ENCODE peak calls at places on chromosomes 2 and 18, in four cellular contexts. One of them, this sample, is unnamed.

GRCh38 chr2:97663626-97663961 is 250 bp downstream of the ACTR1B start:
- DNase-seq in IMR-90: no peak
- DNase-seq in breast epithelium: no peak
- DNase-seq in fibroblast of lung: no peak
- DNase-seq in this sample: no peak

GRCh38 chr2:46067501-46068292 is 229.5 kb upstream of the EPAS1 start:
- DNase-seq in IMR-90: peak; percentile 96
- DNase-seq in breast epithelium: no peak
- DNase-seq in fibroblast of lung: peak; percentile 98
- DNase-seq in this sample: no peak

GRCh38 chr18:43744960-43745740 is 467.9 kb upstream of the SYT4 start:
- DNase-seq in IMR-90: no peak
- DNase-seq in breast epithelium: no peak
- DNase-seq in fibroblast of lung: no peak
- DNase-seq in this sample: no peak

GRCh38 chr18:72342933-72343332 is 201.2 kb downstream of the CBLN2 start:
- DNase-seq in IMR-90: no peak
- DNase-seq in breast epithelium: no peak
- DNase-seq in fibroblast of lung: no peak
- DNase-seq in this sample: no peak

GRCh38 chr18:11050966-11051365 is 98.4 kb downstream of the PIEZO2 start:
- DNase-seq in IMR-90: no peak
- DNase-seq in breast epithelium: no peak
- DNase-seq in fibroblast of lung: no peak
- DNase-seq in this sample: no peak

GRCh38 chr2:99725810-99726209 is 236.0 kb upstream of the REV1 start:
- DNase-seq in IMR-90: peak; percentile 28
- DNase-seq in breast epithelium: no peak
- DNase-seq in fibroblast of lung: peak; percentile 40
- DNase-seq in this sample: no peak

GRCh38 chr2:9757430-9758287 is 85.6 kb upstream of the TAF1B start:
- DNase-seq in IMR-90: peak; percentile 27
- DNase-seq in breast epithelium: no peak
- DNase-seq in fibroblast of lung: peak; percentile 39
- DNase-seq in this sample: no peak

GRCh38 chr2:60046529-60046928 is 506.9 kb downstream of the BCL11A start:
- DNase-seq in IMR-90: no peak
- DNase-seq in breast epithelium: no peak
- DNase-seq in fibroblast of lung: no peak
- DNase-seq in this sample: peak; percentile 58

GRCh38 chr2:75503048-75503607 is 57.6 kb downstream of the EVA1A start:
- DNase-seq in IMR-90: peak; percentile 86
- DNase-seq in breast epithelium: no peak
- DNase-seq in fibroblast of lung: peak; percentile 21
- DNase-seq in this sample: peak; percentile 50

GRCh38 chr2:112000399-112001135 is 54.5 kb upstream of the TMEM87B start:
- DNase-seq in IMR-90: no peak
- DNase-seq in breast epithelium: no peak
- DNase-seq in fibroblast of lung: no peak
- DNase-seq in this sample: no peak

GRCh38 chr18:72762505-72763122 is 105.2 kb downstream of the NETO1 start:
- DNase-seq in IMR-90: peak; percentile 69
- DNase-seq in breast epithelium: no peak
- DNase-seq in fibroblast of lung: peak; percentile 76
- DNase-seq in this sample: peak; percentile 56

GRCh38 chr2:171852489-171852888 is 41.6 kb downstream of the SLC25A12 start:
- DNase-seq in IMR-90: peak; percentile 27
- DNase-seq in breast epithelium: no peak
- DNase-seq in fibroblast of lung: peak; percentile 43
- DNase-seq in this sample: no peak

GRCh38 chr18:44709297-44710117 is 28.8 kb downstream of the SETBP1 start:
- DNase-seq in IMR-90: no peak
- DNase-seq in breast epithelium: no peak
- DNase-seq in fibroblast of lung: peak; percentile 33
- DNase-seq in this sample: no peak

GRCh38 chr2:159476329-159476728 is 140.0 kb downstream of the BAZ2B start:
- DNase-seq in IMR-90: peak; percentile 16
- DNase-seq in breast epithelium: no peak
- DNase-seq in fibroblast of lung: no peak
- DNase-seq in this sample: no peak

GRCh38 chr2:173148520-173148919 is 72.9 kb downstream of the MAP3K20 start:
- DNase-seq in IMR-90: peak; percentile 23
- DNase-seq in breast epithelium: no peak
- DNase-seq in fibroblast of lung: no peak
- DNase-seq in this sample: peak; percentile 74

GRCh38 chr18:50401888-50402287 is 27.0 kb downstream of the SKA1 start:
- DNase-seq in IMR-90: peak; percentile 7
- DNase-seq in breast epithelium: peak; percentile 64
- DNase-seq in fibroblast of lung: peak; percentile 36
- DNase-seq in this sample: peak; percentile 45

GRCh38 chr2:105402809-105403208 is 4.0 kb upstream of the FHL2 start:
- DNase-seq in IMR-90: no peak
- DNase-seq in breast epithelium: no peak
- DNase-seq in fibroblast of lung: no peak
- DNase-seq in this sample: no peak

GRCh38 chr2:112541315-112542122 is 746 bp upstream of the POLR1B start:
- DNase-seq in IMR-90: peak; percentile 48
- DNase-seq in breast epithelium: peak; percentile 54
- DNase-seq in fibroblast of lung: no peak
- DNase-seq in this sample: no peak

GRCh38 chr2:206086683-206087350 is 843 bp upstream of the INO80D start:
- DNase-seq in IMR-90: no peak
- DNase-seq in breast epithelium: no peak
- DNase-seq in fibroblast of lung: peak; percentile 38
- DNase-seq in this sample: peak; percentile 26

GRCh38 chr2:61732787-61733186 is 121.1 kb downstream of the FAM161A start:
- DNase-seq in IMR-90: no peak
- DNase-seq in breast epithelium: no peak
- DNase-seq in fibroblast of lung: no peak
- DNase-seq in this sample: no peak

GRCh38 chr2:240245184-240245583 is 104.7 kb upstream of the OTOS start:
- DNase-seq in IMR-90: no peak
- DNase-seq in breast epithelium: no peak
- DNase-seq in fibroblast of lung: no peak
- DNase-seq in this sample: no peak

GRCh38 chr2:242020196-242021004 is 150.9 kb downstream of the RTP5 start:
- DNase-seq in IMR-90: no peak
- DNase-seq in breast epithelium: peak; percentile 52
- DNase-seq in fibroblast of lung: peak; percentile 19
- DNase-seq in this sample: no peak

GRCh38 chr2:215503381-215503780 is 67.5 kb upstream of the FN1 start:
- DNase-seq in IMR-90: no peak
- DNase-seq in breast epithelium: no peak
- DNase-seq in fibroblast of lung: peak; percentile 33
- DNase-seq in this sample: no peak

GRCh38 chr18:22065311-22065710 is 104.1 kb upstream of the GATA6 start:
- DNase-seq in IMR-90: no peak
- DNase-seq in breast epithelium: no peak
- DNase-seq in fibroblast of lung: no peak
- DNase-seq in this sample: no peak

GRCh38 chr18:48781041-48781989 is 169.4 kb downstream of the SMAD7 start:
- DNase-seq in IMR-90: peak; percentile 39
- DNase-seq in breast epithelium: no peak
- DNase-seq in fibroblast of lung: peak; percentile 47
- DNase-seq in this sample: no peak

GRCh38 chr2:53130441-53130943 is 637.1 kb upstream of the CHAC2 start:
- DNase-seq in IMR-90: peak; percentile 45
- DNase-seq in breast epithelium: no peak
- DNase-seq in fibroblast of lung: peak; percentile 61
- DNase-seq in this sample: peak; percentile 77

GRCh38 chr2:214019229-214019972 is 391.5 kb upstream of the VWC2L start:
- DNase-seq in IMR-90: peak; percentile 97
- DNase-seq in breast epithelium: no peak
- DNase-seq in fibroblast of lung: peak; percentile 98
- DNase-seq in this sample: peak; percentile 92

GRCh38 chr2:215548714-215549113 is 112.8 kb upstream of the FN1 start:
- DNase-seq in IMR-90: peak; percentile 80
- DNase-seq in breast epithelium: no peak
- DNase-seq in fibroblast of lung: peak; percentile 65
- DNase-seq in this sample: peak; percentile 32

GRCh38 chr2:219508933-219509779 is 5.1 kb upstream of the ASIC4 start:
- DNase-seq in IMR-90: no peak
- DNase-seq in breast epithelium: no peak
- DNase-seq in fibroblast of lung: no peak
- DNase-seq in this sample: no peak

GRCh38 chr2:202932425-202933138 is 20.5 kb downstream of the CARF start:
- DNase-seq in IMR-90: peak; percentile 75
- DNase-seq in breast epithelium: no peak
- DNase-seq in fibroblast of lung: no peak
- DNase-seq in this sample: peak; percentile 81

DNA sequence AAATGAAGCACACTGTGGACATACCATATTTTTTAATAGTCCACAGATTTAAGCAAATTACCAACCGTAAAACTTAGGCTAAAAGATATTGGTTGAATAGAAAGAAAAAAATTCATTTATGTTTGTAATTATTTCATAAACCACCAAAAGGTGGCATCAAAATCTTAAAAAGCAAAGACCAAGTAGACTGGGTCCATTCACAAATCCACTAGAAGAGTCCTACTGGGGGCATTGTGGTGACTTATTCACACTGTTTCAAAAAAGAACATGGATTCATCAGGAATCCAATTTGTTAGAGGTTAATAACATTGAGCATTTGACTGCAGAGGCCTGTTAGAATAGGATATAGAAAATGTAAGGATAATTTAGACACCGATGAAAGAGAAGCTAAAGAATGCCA is 194.9 kb upstream of the KYNU start:
- DNase-seq in IMR-90: peak; percentile 45
- DNase-seq in breast epithelium: no peak
- DNase-seq in fibroblast of lung: peak; percentile 65
- DNase-seq in this sample: peak; percentile 53
- TF ChIP-seq CTCF in IMR-90: peak; percentile 51
- TF ChIP-seq CTCF in breast epithelium: no peak
- TF ChIP-seq CTCF in fibroblast of lung: no peak
- TF ChIP-seq CTCF in this sample: peak; percentile 10

GRCh38 chr2:28411166-28411755 is 18.6 kb downstream of the FOSL2 start:
- DNase-seq in IMR-90: no peak
- DNase-seq in breast epithelium: no peak
- DNase-seq in fibroblast of lung: no peak
- DNase-seq in this sample: no peak
- H3K36me3 ChIP-seq in IMR-90: peaks cover 96% of the 10 kb centered on the region
- H3K36me3 ChIP-seq in breast epithelium: peaks cover 26% of the 10 kb centered on the region
- H3K36me3 ChIP-seq in fibroblast of lung: peaks cover 75% of the 10 kb centered on the region
- H3K36me3 ChIP-seq in this sample: peaks cover 64% of the 10 kb centered on the region

GRCh38 chr2:68565858-68566257 is 77.5 kb upstream of the PROKR1 start:
- DNase-seq in IMR-90: peak; percentile 73
- DNase-seq in breast epithelium: no peak
- DNase-seq in fibroblast of lung: no peak
- DNase-seq in this sample: peak; percentile 87
- H3K4me3 ChIP-seq in IMR-90: no peak overlapping the region
- H3K4me3 ChIP-seq in breast epithelium: no peak overlapping the region
- H3K4me3 ChIP-seq in fibroblast of lung: no peak overlapping the region
- H3K4me3 ChIP-seq in this sample: no peak overlapping the region

GRCh38 chr18:76482267-76482666 is 12.8 kb downstream of the ZNF516 start:
- DNase-seq in IMR-90: no peak
- DNase-seq in breast epithelium: no peak
- DNase-seq in fibroblast of lung: no peak
- DNase-seq in this sample: no peak

GRCh38 chr18:76482971-76483691 is 11.9 kb downstream of the ZNF516 start:
- DNase-seq in IMR-90: no peak
- DNase-seq in breast epithelium: no peak
- DNase-seq in fibroblast of lung: no peak
- DNase-seq in this sample: no peak

GRCh38 chr18:76483780-76484179 is 11.3 kb downstream of the ZNF516 start:
- DNase-seq in IMR-90: no peak
- DNase-seq in breast epithelium: no peak
- DNase-seq in fibroblast of lung: no peak
- DNase-seq in this sample: no peak

GRCh38 chr18:76479351-76480238 is 15.4 kb downstream of the ZNF516 start:
- DNase-seq in IMR-90: no peak
- DNase-seq in breast epithelium: no peak
- DNase-seq in fibroblast of lung: no peak
- DNase-seq in this sample: no peak

GRCh38 chr18:76480913-76481312 is 14.1 kb downstream of the ZNF516 start:
- DNase-seq in IMR-90: no peak
- DNase-seq in breast epithelium: no peak
- DNase-seq in fibroblast of lung: no peak
- DNase-seq in this sample: no peak
- TF ChIP-seq CTCF in IMR-90: no peak
- TF ChIP-seq CTCF in breast epithelium: no peak
- TF ChIP-seq CTCF in fibroblast of lung: no peak
- TF ChIP-seq CTCF in this sample: peak; percentile 12

This sample was measured in bronchial epithelial cell.